ENCODE peak calls at places on chromosome 9, in seven cellular contexts. S, O, I, U, D, J and V are unnamed samples.

GRCh38 chr9:88605500-88606172 is 70.7 kb downstream of the NXNL2 start:
- DNase-seq in S (no peak), O (no peak), I (no peak), U (peak; percentile 74), D (no peak), J (no peak), V (no peak)

GRCh38 chr9:109043578-109043977 is 30.3 kb upstream of the CTNNAL1 start:
- DNase-seq in S (no peak), O (no peak), I (no peak), U (no peak), D (no peak), J (no peak), V (no peak)

GRCh38 chr9:76490249-76490990 is 31.4 kb downstream of the GCNT1 start:
- DNase-seq in S (no peak), O (no peak), I (no peak), U (no peak), D (no peak), J (no peak), V (no peak)

GRCh38 chr9:111050819-111051218 is 12.5 kb upstream of the LPAR1 start:
- DNase-seq in S (no peak), O (no peak), I (no peak), U (no peak), D (no peak), J (no peak), V (no peak)

GRCh38 chr9:115237383-115238087 is 119.6 kb upstream of the TNC start:
- DNase-seq in S (no peak), O (peak; percentile 20), I (peak; percentile 65), U (peak; percentile 53), D (no peak), J (no peak), V (no peak)

GRCh38 chr9:113558632-113559502 is 95.3 kb downstream of the RGS3 start:
- DNase-seq in S (no peak), O (peak; percentile 89), I (peak; percentile 69), U (peak; percentile 93), D (no peak), J (no peak), V (peak; percentile 67)

GRCh38 chr9:19381656-19382055 is 1.6 kb upstream of the RPS6 start:
- DNase-seq in S (no peak), O (no peak), I (no peak), U (no peak), D (no peak), J (no peak), V (no peak)

GRCh38 chr9:110626109-110626829 is 42.3 kb upstream of the MUSK start:
- DNase-seq in S (no peak), O (no peak), I (no peak), U (peak; percentile 98), D (no peak), J (no peak), V (peak; percentile 80)

GRCh38 chr9:27414215-27414731 is 109.8 kb upstream of the IFNK start:
- DNase-seq in S (no peak), O (peak; percentile 30), I (no peak), U (peak; percentile 30), D (no peak), J (no peak), V (no peak)

GRCh38 chr9:36470891-36471290 is 70.8 kb upstream of the RNF38 start:
- DNase-seq in S (no peak), O (peak; percentile 58), I (peak; percentile 34), U (peak; percentile 78), D (no peak), J (no peak), V (peak; percentile 61)

GRCh38 chr9:98310752-98311392 is 55.4 kb upstream of the TBC1D2 start:
- DNase-seq in S (no peak), O (no peak), I (no peak), U (no peak), D (no peak), J (no peak), V (peak; percentile 34)

GRCh38 chr9:93575706-93576295 is 583 bp upstream of the PHF2 start:
- DNase-seq in S (no peak), O (peak; percentile 53), I (peak; percentile 60), U (peak; percentile 46), D (no peak), J (peak; percentile 29), V (no peak)

DNA sequence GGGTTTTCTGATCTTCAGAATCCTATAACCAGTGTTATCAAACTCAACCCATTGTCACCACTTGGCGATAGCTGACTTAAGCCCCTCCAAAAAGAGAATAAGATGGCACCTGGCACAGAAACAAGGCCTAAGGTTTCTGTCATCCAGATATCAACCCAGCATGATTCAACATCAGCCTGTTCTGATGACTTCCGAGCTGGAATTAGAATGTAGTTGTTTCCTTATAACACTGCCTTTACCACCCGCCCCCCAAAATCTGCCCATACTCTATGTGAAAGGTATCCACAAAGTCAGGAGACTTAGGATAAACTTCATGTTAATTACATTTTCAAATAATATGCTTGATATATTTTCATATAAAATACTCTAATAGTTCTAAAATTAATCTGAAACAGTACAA is 5.2 kb downstream of the KLF9 start:
- DNase-seq in S (peak; percentile 3), O (no peak), I (no peak), U (peak; percentile 40), D (no peak), J (no peak), V (no peak)
- H3K4me3 ChIP-seq in S (peak overlapping the region; percentile 91), O (peak overlapping the region; percentile 77), I (peak overlapping the region; percentile 72), U (peak overlapping the region; percentile 93), D (no peak overlapping the region), J (no peak overlapping the region), V (no peak overlapping the region)

DNA sequence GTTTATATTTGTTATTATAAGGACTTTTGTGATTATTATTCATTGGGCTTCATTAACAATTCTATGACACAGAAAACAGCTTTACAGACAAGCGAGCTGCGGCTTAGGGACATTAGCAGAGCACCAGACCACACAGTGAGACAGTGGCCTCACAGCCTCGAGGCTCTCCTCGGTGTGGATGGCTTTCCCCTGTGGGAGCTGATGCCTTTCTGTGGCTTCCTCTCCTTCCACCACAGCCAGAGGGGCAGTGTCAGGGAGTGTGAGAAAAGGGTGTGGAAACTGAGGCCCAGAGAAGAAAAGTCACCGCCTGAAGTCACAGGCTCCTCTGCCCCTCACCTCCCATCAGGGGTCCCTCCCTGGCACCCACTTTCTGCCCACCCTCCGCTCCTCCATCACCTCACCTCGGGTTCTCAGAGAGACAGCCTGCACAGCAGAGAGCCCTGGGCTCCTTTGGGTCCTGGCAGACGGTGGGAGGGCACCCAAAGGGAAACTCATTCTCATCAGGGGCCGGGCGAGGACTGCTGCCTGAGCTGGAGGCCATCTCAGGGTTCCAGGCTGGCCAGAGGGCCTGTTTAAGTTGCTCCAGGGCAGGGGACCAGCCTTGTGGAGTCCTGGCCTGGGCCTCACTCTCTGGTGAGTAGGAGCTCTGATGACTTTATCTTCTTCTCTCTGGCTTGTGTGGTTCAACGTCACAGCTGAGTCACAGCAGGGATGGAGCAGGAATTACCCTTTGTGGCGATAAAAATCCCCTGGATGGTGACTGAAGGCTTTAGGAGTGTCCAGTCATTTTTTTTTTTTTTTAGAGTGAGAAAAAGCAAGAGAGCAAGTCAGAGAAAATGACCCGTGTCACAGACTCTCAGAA is 830 bp downstream of the TRAF1 start:
- DNase-seq in S (no peak), O (no peak), I (no peak), U (peak; percentile 96), D (no peak), J (no peak), V (peak; percentile 92)
- H3K4me3 ChIP-seq in S (no peak overlapping the region), O (no peak overlapping the region), I (no peak overlapping the region), U (no peak overlapping the region), D (no peak overlapping the region), J (no peak overlapping the region), V (no peak overlapping the region)

GRCh38 chr9:83062653-83063527 is at the start of gene RASEF:
- DNase-seq in S (no peak), O (peak; percentile 22), I (no peak), U (peak; percentile 53), D (peak; percentile 40), J (no peak), V (no peak)
- H3K4me3 ChIP-seq in S (peak within 1 kb of the TSS; percentile 41), O (peak within 1 kb of the TSS; percentile 35), I (peak within 1 kb of the TSS; percentile 23), U (peak within 1 kb of the TSS; percentile 72), D (peak within 1 kb of the TSS; percentile 63), J (peak within 1 kb of the TSS; percentile 7), V (peak within 1 kb of the TSS; percentile 52)

GRCh38 chr9:21171351-21171750 is 4.9 kb upstream of the IFNA21 start:
- DNase-seq in S (no peak), O (no peak), I (no peak), U (no peak), D (no peak), J (no peak), V (no peak)

GRCh38 chr9:21160178-21160577 is 6.3 kb downstream of the IFNA21 start:
- DNase-seq in S (no peak), O (no peak), I (no peak), U (peak; percentile 44), D (no peak), J (no peak), V (peak; percentile 74)

DNA sequence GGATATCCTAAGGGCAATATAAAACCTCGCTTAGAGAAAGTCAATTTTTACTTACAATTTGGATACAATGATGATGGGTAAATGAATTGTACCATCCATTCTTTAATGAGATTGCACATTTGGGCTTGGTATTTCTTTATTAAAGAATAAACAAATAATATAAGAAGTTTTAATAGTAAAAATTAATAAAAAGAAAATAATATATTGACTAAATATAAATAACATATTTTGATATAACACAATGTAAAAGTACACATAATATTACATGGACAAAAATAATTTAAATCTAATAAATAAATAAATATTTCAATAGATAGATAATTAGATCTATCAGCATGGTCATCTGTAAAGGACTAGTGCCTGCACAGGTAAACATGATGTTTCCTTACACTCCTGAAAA is 944 bp downstream of the IFNA21 start:
- DNase-seq in S (no peak), O (no peak), I (no peak), U (no peak), D (no peak), J (no peak), V (no peak)
- H3K4me3 ChIP-seq in S (no peak overlapping the region), O (no peak overlapping the region), I (no peak overlapping the region), U (no peak overlapping the region), D (no peak overlapping the region), J (no peak overlapping the region), V (no peak overlapping the region)

GRCh38 chr9:128093016-128093415 is 25.0 kb downstream of the SLC25A25 start:
- DNase-seq in S (no peak), O (no peak), I (no peak), U (no peak), D (no peak), J (peak; percentile 69), V (no peak)

GRCh38 chr9:128091144-128091543 is 23.1 kb downstream of the SLC25A25 start:
- DNase-seq in S (no peak), O (peak; percentile 48), I (peak; percentile 75), U (no peak), D (peak; percentile 40), J (no peak), V (peak; percentile 67)

GRCh38 chr9:128092199-128092977 is 24.4 kb downstream of the SLC25A25 start:
- DNase-seq in S (no peak), O (no peak), I (no peak), U (no peak), D (no peak), J (no peak), V (no peak)

GRCh38 chr9:128094166-128094949 is 26.3 kb downstream of the SLC25A25 start:
- DNase-seq in S (no peak), O (peak; percentile 83), I (peak; percentile 90), U (peak; percentile 99), D (no peak), J (peak; percentile 67), V (peak; percentile 98)

GRCh38 chr9:128091571-128091970 is 23.5 kb downstream of the SLC25A25 start:
- DNase-seq in S (no peak), O (no peak), I (no peak), U (no peak), D (no peak), J (no peak), V (no peak)
- H3K4me3 ChIP-seq in S (peak overlapping the region; percentile 15), O (peak overlapping the region; percentile 23), I (peak overlapping the region; percentile 27), U (peak overlapping the region; percentile 85), D (no peak overlapping the region), J (no peak overlapping the region), V (peak overlapping the region; percentile 5)

GRCh38 chr9:127721391-127721821 is 5.5 kb downstream of the TTC16 start:
- DNase-seq in S (no peak), O (no peak), I (no peak), U (no peak), D (no peak), J (no peak), V (no peak)
- H3K4me3 ChIP-seq in S (no peak overlapping the region), O (no peak overlapping the region), I (no peak overlapping the region), U (no peak overlapping the region), D (no peak overlapping the region), J (no peak overlapping the region), V (no peak overlapping the region)